ENCODE peak calls at places on chromosomes 2 and 18, in five cellular contexts. L is tibial nerve, F is body of pancreas, Q is spleen, V is esophagus squamous epithelium. I is an unnamed sample.

GRCh38 chr2:222358876-222359275 is 60.1 kb upstream of the PAX3 start:
- DNase-seq in L (no peak), F (no peak), Q (no peak), V (no peak), I (peak; percentile 61)

GRCh38 chr2:98458667-98459380 is 14.2 kb downstream of the INPP4A start:
- DNase-seq in L (no peak), F (peak; percentile 5), Q (peak; percentile 68), V (no peak), I (no peak)

GRCh38 chr18:69689081-69689759 is 258.5 kb downstream of the CD226 start:
- DNase-seq in L (no peak), F (no peak), Q (no peak), V (no peak), I (no peak)

GRCh38 chr2:50358586-50358985 is 673.3 kb downstream of the NRXN1 start:
- DNase-seq in L (no peak), F (no peak), Q (no peak), V (no peak), I (no peak)

GRCh38 chr18:22466608-22467390 is 49.1 kb upstream of the CTAGE1 start:
- DNase-seq in L (no peak), F (no peak), Q (no peak), V (no peak), I (peak; percentile 38)

GRCh38 chr18:7830468-7830867 is 263.4 kb downstream of the PTPRM start:
- DNase-seq in L (no peak), F (no peak), Q (no peak), V (no peak), I (no peak)

GRCh38 chr2:11996618-11997017 is 250.2 kb downstream of the LPIN1 start:
- DNase-seq in L (no peak), F (no peak), Q (no peak), V (no peak), I (no peak)

GRCh38 chr2:16643099-16643498 is 22.5 kb downstream of the CYRIA start:
- DNase-seq in L (no peak), F (no peak), Q (no peak), V (no peak), I (no peak)

GRCh38 chr2:11980809-11981208 is 234.4 kb downstream of the LPIN1 start:
- DNase-seq in L (no peak), F (peak; percentile 65), Q (no peak), V (no peak), I (no peak)

GRCh38 chr2:30048636-30049175 is 98.1 kb upstream of the YPEL5 start:
- DNase-seq in L (no peak), F (no peak), Q (no peak), V (no peak), I (no peak)

GRCh38 chr2:18238231-18238630 is 322.2 kb downstream of the RDH14 start:
- DNase-seq in L (no peak), F (no peak), Q (no peak), V (no peak), I (no peak)

GRCh38 chr2:71560286-71561011 is 107.1 kb downstream of the DYSF start:
- DNase-seq in L (no peak), F (no peak), Q (no peak), V (no peak), I (peak; percentile 44)

GRCh38 chr2:127857494-127857818 is 499 bp downstream of the POLR2D start:
- DNase-seq in L (no peak), F (peak; percentile 19), Q (no peak), V (no peak), I (no peak)

GRCh38 chr2:233147136-233147828 is 87.1 kb downstream of the INPP5D start:
- DNase-seq in L (no peak), F (no peak), Q (peak; percentile 70), V (no peak), I (no peak)

GRCh38 chr2:200025717-200026116 is 70.3 kb downstream of the MAIP1 start:
- DNase-seq in L (no peak), F (no peak), Q (no peak), V (no peak), I (no peak)

GRCh38 chr2:174662859-174663258 is 65.3 kb upstream of the WIPF1 start:
- DNase-seq in L (no peak), F (no peak), Q (no peak), V (no peak), I (no peak)

GRCh38 chr2:37156857-37157714 is at the start of gene EIF2AK2:
- DNase-seq in L (peak; percentile 60), F (peak; percentile 82), Q (peak; percentile 95), V (peak; percentile 32), I (peak; percentile 86)

GRCh38 chr18:34222396-34223163 is 2.1 kb downstream of the NOL4 start:
- DNase-seq in L (no peak), F (no peak), Q (peak; percentile 70), V (no peak), I (peak; percentile 47)

GRCh38 chr18:12406376-12407111 is 1.2 kb upstream of the PRELID3A start:
- DNase-seq in L (no peak), F (no peak), Q (peak; percentile 66), V (no peak), I (no peak)

GRCh38 chr2:96073170-96073775 is 38.6 kb upstream of the GPAT2 start:
- DNase-seq in L (no peak), F (no peak), Q (peak; percentile 52), V (no peak), I (no peak)

GRCh38 chr2:76821731-76822130 is 700.4 kb downstream of the LRRTM4 start:
- DNase-seq in L (no peak), F (no peak), Q (no peak), V (no peak), I (no peak)

GRCh38 chr2:59886758-59887157 is 666.7 kb downstream of the BCL11A start:
- DNase-seq in L (no peak), F (no peak), Q (no peak), V (no peak), I (no peak)

GRCh38 chr18:23229472-23229871 is 94.2 kb downstream of the CABLES1 start:
- DNase-seq in L (no peak), F (no peak), Q (no peak), V (no peak), I (no peak)

GRCh38 chr2:95320986-95321767 is 24.0 kb downstream of the KCNIP3 start:
- DNase-seq in L (no peak), F (no peak), Q (no peak), V (no peak), I (no peak)

GRCh38 chr2:239443666-239444567 is 43.1 kb upstream of the HDAC4 start:
- DNase-seq in L (no peak), F (no peak), Q (no peak), V (no peak), I (no peak)

GRCh38 chr2:239443102-239443620 is 42.3 kb upstream of the HDAC4 start:
- DNase-seq in L (no peak), F (no peak), Q (no peak), V (no peak), I (no peak)

GRCh38 chr2:239444626-239445625 is 44.1 kb upstream of the HDAC4 start:
- DNase-seq in L (peak; percentile 50), F (no peak), Q (no peak), V (no peak), I (no peak)

GRCh38 chr2:239442192-239442591 is 41.4 kb upstream of the HDAC4 start:
- DNase-seq in L (no peak), F (no peak), Q (no peak), V (no peak), I (no peak)

DNA sequence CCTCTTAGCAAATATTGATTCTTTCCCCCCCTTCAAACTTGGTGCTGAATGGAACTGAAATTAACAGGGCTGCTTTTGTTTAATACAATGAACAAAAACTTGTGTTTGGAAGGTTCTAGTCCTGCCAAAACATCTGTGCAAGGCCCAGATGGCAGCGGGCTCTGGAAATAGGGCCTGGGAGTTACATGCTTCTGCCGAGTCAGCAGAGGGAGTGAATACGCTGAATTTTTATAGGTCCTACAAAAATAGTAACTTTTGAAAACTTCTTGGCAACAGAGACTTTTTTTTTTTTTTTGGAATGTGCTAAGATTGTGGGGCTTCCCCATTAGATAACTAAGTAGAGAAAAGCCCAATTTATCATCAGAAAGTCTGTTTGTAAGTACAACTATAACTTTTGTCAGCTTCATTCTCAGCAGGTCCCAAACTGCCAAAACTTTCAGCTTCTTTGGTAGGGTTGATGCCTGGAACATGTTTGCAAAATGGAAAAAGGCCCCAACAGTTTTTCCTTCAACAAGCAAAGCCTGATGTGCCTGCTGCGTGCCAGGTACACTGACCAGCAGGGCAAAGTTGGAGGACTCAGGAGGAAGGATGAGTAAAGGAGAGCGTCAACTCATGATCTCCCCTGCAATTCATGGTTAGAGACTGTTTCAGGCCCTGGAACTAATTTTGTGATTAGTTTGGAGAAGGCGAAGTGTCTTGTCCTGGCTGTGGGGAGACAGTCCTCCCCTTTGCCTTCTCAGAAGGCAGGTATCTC is 45.1 kb upstream of the HDAC4 start:
- DNase-seq in L (no peak), F (no peak), Q (no peak), V (no peak), I (no peak)
- TF ChIP-seq POLR2A in L (no peak), F (no peak), Q (no peak), V (no peak), I (no peak)

GRCh38 chr2:53767405-53768232 is at the start of gene CHAC2:
- DNase-seq in L (peak; percentile 65), F (peak; percentile 83), Q (peak; percentile 97), V (peak; percentile 13), I (peak; percentile 87)
- TF ChIP-seq POLR2A in L (no peak), F (peak; percentile 42), Q (no peak), V (peak; percentile 31), I (peak; percentile 42)

DNA sequence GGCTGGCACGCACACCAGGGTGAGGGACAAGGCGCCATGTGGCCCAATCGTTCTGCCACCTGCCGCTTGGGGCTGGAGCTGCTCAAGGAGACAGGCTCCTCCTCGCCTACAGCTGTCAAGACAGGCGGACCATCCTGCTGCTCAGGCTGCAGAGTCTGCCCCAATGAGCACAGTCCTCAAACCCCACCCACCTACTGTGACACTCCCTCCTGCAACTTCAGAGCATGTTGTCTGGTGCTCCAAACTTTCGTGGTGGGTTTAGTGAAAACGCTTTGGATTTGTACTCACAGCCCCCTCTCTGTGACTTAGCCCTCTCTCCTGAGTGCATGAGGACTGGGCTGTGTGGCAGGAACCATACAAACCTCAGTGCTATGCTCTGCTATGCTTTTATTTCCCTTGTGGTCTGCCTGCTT is 23.2 kb upstream of the SLC35F6 start:
- DNase-seq in L (no peak), F (no peak), Q (no peak), V (no peak), I (no peak)
- TF ChIP-seq POLR2A in L (no peak), F (no peak), Q (no peak), V (no peak), I (no peak)

GRCh38 chr2:170986566-170987258 is 57.7 kb downstream of the GORASP2 start:
- DNase-seq in L (no peak), F (no peak), Q (no peak), V (no peak), I (no peak)

GRCh38 chr2:170984079-170984478 is 55.0 kb downstream of the GORASP2 start:
- DNase-seq in L (no peak), F (no peak), Q (no peak), V (no peak), I (no peak)

DNA sequence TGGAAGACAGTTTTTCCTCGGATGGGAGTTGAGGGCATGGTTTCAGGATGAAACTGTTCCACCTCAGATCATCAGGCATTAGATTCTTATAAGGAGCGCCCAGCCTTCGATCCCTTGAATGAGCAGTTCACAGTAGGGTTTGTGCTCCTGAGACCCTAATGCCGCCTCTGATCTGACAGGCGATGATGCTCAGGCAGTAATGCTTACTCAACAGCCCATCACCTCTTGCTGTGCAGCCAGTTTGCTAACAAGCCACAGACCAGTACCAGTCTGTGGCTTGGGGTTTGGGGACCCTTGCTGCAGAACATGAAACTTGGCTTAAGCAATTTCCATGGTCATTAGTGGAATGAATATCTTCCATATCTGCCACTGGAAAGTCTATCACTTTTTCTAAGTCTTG is 56.4 kb downstream of the GORASP2 start:
- DNase-seq in L (no peak), F (no peak), Q (no peak), V (no peak), I (no peak)
- TF ChIP-seq POLR2A in L (no peak), F (no peak), Q (no peak), V (no peak), I (no peak)

I was measured in heart left ventricle.